ENCODE peak calls at places on chromosomes 1 and 21, in four cellular contexts. One of them, this sample, is unnamed.

GRCh38 chr1:32780005-32780404 is 37.2 kb downstream of the YARS1 start:
- DNase-seq in A549: no peak
- DNase-seq in AG09319: no peak
- DNase-seq in AG10803: no peak
- DNase-seq in this sample: no peak

GRCh38 chr1:2821373-2821955 is 20.0 kb upstream of the TTC34 start:
- DNase-seq in A549: no peak
- DNase-seq in AG09319: no peak
- DNase-seq in AG10803: no peak
- DNase-seq in this sample: no peak

GRCh38 chr1:241532864-241533263 is 686 bp downstream of the KMO start:
- DNase-seq in A549: no peak
- DNase-seq in AG09319: no peak
- DNase-seq in AG10803: no peak
- DNase-seq in this sample: no peak

GRCh38 chr1:85058781-85059180 is 10.5 kb upstream of the MCOLN3 start:
- DNase-seq in A549: no peak
- DNase-seq in AG09319: no peak
- DNase-seq in AG10803: no peak
- DNase-seq in this sample: peak

GRCh38 chr1:54298284-54299033 is 98.5 kb downstream of the MRPL37 start:
- DNase-seq in A549: peak
- DNase-seq in AG09319: no peak
- DNase-seq in AG10803: no peak
- DNase-seq in this sample: no peak

GRCh38 chr1:1399870-1400575 is 888 bp upstream of the CCNL2 start:
- DNase-seq in A549: no peak
- DNase-seq in AG09319: no peak
- DNase-seq in AG10803: peak
- DNase-seq in this sample: peak

GRCh38 chr1:117803318-117803717 is 126.1 kb downstream of the GDAP2 start:
- DNase-seq in A549: no peak
- DNase-seq in AG09319: no peak
- DNase-seq in AG10803: peak
- DNase-seq in this sample: no peak

GRCh38 chr21:23853796-23854379 is 1753.4 kb downstream of the MRPL39 start:
- DNase-seq in A549: peak
- DNase-seq in AG09319: no peak
- DNase-seq in AG10803: no peak
- DNase-seq in this sample: no peak

GRCh38 chr1:39214998-39215873 is 10.7 kb downstream of the MACF1 start:
- DNase-seq in A549: no peak
- DNase-seq in AG09319: no peak
- DNase-seq in AG10803: no peak
- DNase-seq in this sample: no peak

GRCh38 chr21:38488640-38489282 is 9.5 kb downstream of the ERG start:
- DNase-seq in A549: no peak
- DNase-seq in AG09319: no peak
- DNase-seq in AG10803: no peak
- DNase-seq in this sample: no peak

GRCh38 chr1:39959651-39960333 is 4.8 kb downstream of the MFSD2A start:
- DNase-seq in A549: no peak
- DNase-seq in AG09319: no peak
- DNase-seq in AG10803: no peak
- DNase-seq in this sample: no peak

GRCh38 chr1:156360534-156360933 is 8.5 kb upstream of the RHBG start:
- DNase-seq in A549: no peak
- DNase-seq in AG09319: no peak
- DNase-seq in AG10803: no peak
- DNase-seq in this sample: no peak

GRCh38 chr21:35127851-35128250 is 78.7 kb upstream of the RUNX1 start:
- DNase-seq in A549: no peak
- DNase-seq in AG09319: no peak
- DNase-seq in AG10803: peak
- DNase-seq in this sample: peak

GRCh38 chr1:167430134-167430848 is 88.0 kb downstream of the CD247 start:
- DNase-seq in A549: no peak
- DNase-seq in AG09319: no peak
- DNase-seq in AG10803: no peak
- DNase-seq in this sample: no peak

GRCh38 chr1:65477414-65478378 is 57.2 kb downstream of the LEPR start:
- DNase-seq in A549: no peak
- DNase-seq in AG09319: no peak
- DNase-seq in AG10803: peak
- DNase-seq in this sample: peak

GRCh38 chr1:42206164-42206563 is 41.6 kb upstream of the GUCA2A start:
- DNase-seq in A549: no peak
- DNase-seq in AG09319: no peak
- DNase-seq in AG10803: no peak
- DNase-seq in this sample: peak

GRCh38 chr1:167782946-167783345 is 61.2 kb downstream of the MPZL1 start:
- DNase-seq in A549: no peak
- DNase-seq in AG09319: no peak
- DNase-seq in AG10803: no peak
- DNase-seq in this sample: no peak

GRCh38 chr1:24409535-24409934 is 4.0 kb downstream of the STPG1 start:
- DNase-seq in A549: peak
- DNase-seq in AG09319: no peak
- DNase-seq in AG10803: peak
- DNase-seq in this sample: peak

GRCh38 chr1:112358798-112359408 is 37.1 kb upstream of the CTTNBP2NL start:
- DNase-seq in A549: peak
- DNase-seq in AG09319: peak
- DNase-seq in AG10803: peak
- DNase-seq in this sample: peak

GRCh38 chr1:84289169-84289785 is 12.2 kb upstream of the SAMD13 start:
- DNase-seq in A549: no peak
- DNase-seq in AG09319: no peak
- DNase-seq in AG10803: no peak
- DNase-seq in this sample: no peak

GRCh38 chr21:45599146-45599581 is 44.4 kb upstream of the PCBP3 start:
- DNase-seq in A549: no peak
- DNase-seq in AG09319: no peak
- DNase-seq in AG10803: no peak
- DNase-seq in this sample: no peak

GRCh38 chr1:232844791-232845190 is 39.6 kb downstream of the MAP10 start:
- DNase-seq in A549: peak
- DNase-seq in AG09319: no peak
- DNase-seq in AG10803: peak
- DNase-seq in this sample: no peak

GRCh38 chr1:93829061-93829460 is 49.9 kb downstream of the DNTTIP2 start:
- DNase-seq in A549: no peak
- DNase-seq in AG09319: no peak
- DNase-seq in AG10803: no peak
- DNase-seq in this sample: no peak

GRCh38 chr1:204600968-204601367 is 84.6 kb downstream of the LRRN2 start:
- DNase-seq in A549: peak
- DNase-seq in AG09319: no peak
- DNase-seq in AG10803: no peak
- DNase-seq in this sample: no peak

GRCh38 chr1:204493145-204493881 is 1.3 kb downstream of the PIK3C2B start:
- DNase-seq in A549: peak
- DNase-seq in AG09319: peak
- DNase-seq in AG10803: peak
- DNase-seq in this sample: peak

GRCh38 chr1:230268371-230269170 is 157.6 kb downstream of the PGBD5 start:
- DNase-seq in A549: peak
- DNase-seq in AG09319: peak
- DNase-seq in AG10803: peak
- DNase-seq in this sample: peak

GRCh38 chr1:226615876-226616275 is 67.3 kb downstream of the STUM start:
- DNase-seq in A549: no peak
- DNase-seq in AG09319: no peak
- DNase-seq in AG10803: no peak
- DNase-seq in this sample: no peak

GRCh38 chr21:42524341-42525227 is 10.9 kb downstream of the SLC37A1 start:
- DNase-seq in A549: no peak
- DNase-seq in AG09319: peak
- DNase-seq in AG10803: peak
- DNase-seq in this sample: peak

GRCh38 chr1:231376875-231377549 is 38.9 kb downstream of the SPRTN start:
- DNase-seq in A549: no peak
- DNase-seq in AG09319: no peak
- DNase-seq in AG10803: no peak
- DNase-seq in this sample: no peak

GRCh38 chr1:12745992-12746323 is at the start of gene CFAP107:
- DNase-seq in A549: no peak
- DNase-seq in AG09319: no peak
- DNase-seq in AG10803: peak
- DNase-seq in this sample: peak

GRCh38 chr1:15785683-15786082 is 21.8 kb downstream of the UQCRHL start:
- DNase-seq in A549: no peak
- DNase-seq in AG09319: no peak
- DNase-seq in AG10803: no peak
- DNase-seq in this sample: no peak
- TF ChIP-seq CTCF in A549: no peak
- TF ChIP-seq CTCF in AG09319: no peak
- TF ChIP-seq CTCF in AG10803: no peak
- TF ChIP-seq CTCF in this sample: no peak

GRCh38 chr1:228004331-228004871 is 2.4 kb upstream of the WNT3A start:
- DNase-seq in A549: peak
- DNase-seq in AG09319: no peak
- DNase-seq in AG10803: peak
- DNase-seq in this sample: peak
- TF ChIP-seq CTCF in A549: peak
- TF ChIP-seq CTCF in AG09319: peak
- TF ChIP-seq CTCF in AG10803: peak
- TF ChIP-seq CTCF in this sample: peak

DNA sequence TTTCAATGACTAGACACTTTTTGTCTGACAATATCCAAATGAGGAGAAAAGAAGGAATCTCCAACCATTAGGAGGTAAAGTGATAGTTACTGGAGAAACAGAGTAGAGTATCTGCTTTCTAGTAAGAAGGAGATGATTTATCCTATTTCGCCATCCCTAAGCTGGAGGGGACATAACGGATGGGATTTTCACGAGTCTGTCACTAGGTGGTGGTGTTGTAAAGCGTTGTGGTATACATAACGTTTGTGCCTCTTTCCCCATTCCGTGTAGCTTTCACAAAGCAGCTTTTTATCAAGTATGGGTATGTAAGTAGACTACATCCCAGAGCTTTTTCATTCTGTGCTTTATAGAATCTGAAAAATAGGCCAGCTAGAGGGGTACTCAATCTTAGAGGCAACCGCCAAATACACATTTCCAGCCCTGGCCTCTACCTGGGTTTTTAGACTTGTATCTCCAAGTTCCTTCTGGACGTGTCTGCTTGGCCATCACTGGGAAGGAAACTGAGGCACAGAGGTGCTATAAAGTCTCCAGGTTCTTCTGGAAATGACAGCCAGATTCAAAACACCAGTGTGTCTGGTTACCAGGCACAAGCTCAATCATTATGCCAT is 33.3 kb upstream of the FAM3B start:
- DNase-seq in A549: peak
- DNase-seq in AG09319: peak
- DNase-seq in AG10803: peak
- DNase-seq in this sample: peak
- TF ChIP-seq CTCF in A549: peak
- TF ChIP-seq CTCF in AG09319: peak
- TF ChIP-seq CTCF in AG10803: peak
- TF ChIP-seq CTCF in this sample: peak

DNA sequence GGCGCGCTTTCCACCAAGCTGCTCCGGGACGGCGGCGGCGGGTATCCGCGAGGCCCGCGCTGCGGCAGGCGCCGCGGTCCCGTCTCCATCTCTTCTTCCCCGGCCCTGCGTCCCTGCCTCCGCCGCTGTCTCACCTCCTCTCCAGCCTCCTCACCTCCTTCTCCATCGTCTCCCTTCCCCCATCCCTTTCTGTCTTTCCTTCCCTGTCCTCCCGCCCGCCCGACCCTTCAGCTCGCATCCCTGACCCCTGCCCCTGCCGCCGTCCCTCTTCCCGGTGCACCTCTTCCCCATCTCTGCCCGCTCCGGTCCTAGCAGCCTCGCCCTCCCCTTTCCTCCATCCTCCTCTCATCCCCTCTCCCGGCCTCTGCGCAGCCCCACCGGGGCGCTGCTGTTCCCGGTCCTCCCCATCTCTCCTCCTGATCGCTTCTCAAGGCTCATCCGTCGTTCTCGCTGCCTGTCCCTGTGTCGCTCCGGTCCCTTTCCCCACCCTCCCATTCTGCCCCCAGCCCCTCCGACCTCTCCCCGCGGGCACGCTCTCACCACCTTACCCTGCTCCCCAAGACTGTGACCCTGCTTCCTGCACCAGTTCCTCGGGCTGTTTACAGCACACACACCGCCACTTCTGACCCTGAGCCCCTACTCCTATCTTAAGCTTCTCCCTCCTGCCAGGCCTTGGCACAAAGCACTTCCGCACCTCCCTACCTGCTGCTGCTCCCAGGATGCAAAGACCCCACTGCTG is 758 bp upstream of the NPHP4 start:
- DNase-seq in A549: no peak
- DNase-seq in AG09319: no peak
- DNase-seq in AG10803: no peak
- DNase-seq in this sample: no peak
- TF ChIP-seq CTCF in A549: no peak
- TF ChIP-seq CTCF in AG09319: no peak
- TF ChIP-seq CTCF in AG10803: no peak
- TF ChIP-seq CTCF in this sample: no peak